ENCODE peak calls at places on chromosome 14, in six cellular contexts. One of them, this sample, is unnamed. For H3K9me3, the result is how much of the 10 kb centered on the place peaks cover.

GRCh38 chr14:37232907-37233481 is 35.3 kb downstream of the MIPOL1 start:
- DNase-seq in CD4-positive, CD25-positive, alpha-beta regulatory T cell: no peak
- DNase-seq in cardiac muscle cell: peak
- DNase-seq in IMR-90: peak
- DNase-seq in fibroblast of lung: peak
- DNase-seq in transverse colon: no peak
- DNase-seq in this sample: no peak

GRCh38 chr14:93303659-93304058 is 29.2 kb downstream of the BTBD7 start:
- DNase-seq in transverse colon: no peak
- DNase-seq in cardiac muscle cell: no peak
- DNase-seq in IMR-90: no peak
- DNase-seq in fibroblast of lung: no peak
- DNase-seq in CD4-positive, CD25-positive, alpha-beta regulatory T cell: no peak
- DNase-seq in this sample: no peak

GRCh38 chr14:50008562-50009355 is 107.6 kb downstream of the VCPKMT start:
- DNase-seq in cardiac muscle cell: no peak
- DNase-seq in transverse colon: no peak
- DNase-seq in IMR-90: peak
- DNase-seq in fibroblast of lung: peak
- DNase-seq in CD4-positive, CD25-positive, alpha-beta regulatory T cell: no peak
- DNase-seq in this sample: no peak

GRCh38 chr14:71454010-71454409 is 478.2 kb upstream of the RGS6 start:
- DNase-seq in IMR-90: no peak
- DNase-seq in cardiac muscle cell: no peak
- DNase-seq in fibroblast of lung: no peak
- DNase-seq in transverse colon: no peak
- DNase-seq in CD4-positive, CD25-positive, alpha-beta regulatory T cell: no peak
- DNase-seq in this sample: no peak

GRCh38 chr14:91380610-91381371 is 36.8 kb downstream of the CCDC88C start:
- DNase-seq in cardiac muscle cell: no peak
- DNase-seq in CD4-positive, CD25-positive, alpha-beta regulatory T cell: no peak
- DNase-seq in fibroblast of lung: peak
- DNase-seq in IMR-90: no peak
- DNase-seq in transverse colon: peak
- DNase-seq in this sample: peak

GRCh38 chr14:92039073-92039719 is 663 bp downstream of the TRIP11 start:
- DNase-seq in cardiac muscle cell: peak
- DNase-seq in CD4-positive, CD25-positive, alpha-beta regulatory T cell: no peak
- DNase-seq in transverse colon: peak
- DNase-seq in IMR-90: peak
- DNase-seq in fibroblast of lung: peak
- DNase-seq in this sample: no peak

GRCh38 chr14:38405851-38406630 is 150.1 kb upstream of the CLEC14A start:
- DNase-seq in IMR-90: peak
- DNase-seq in cardiac muscle cell: peak
- DNase-seq in fibroblast of lung: peak
- DNase-seq in transverse colon: no peak
- DNase-seq in CD4-positive, CD25-positive, alpha-beta regulatory T cell: no peak
- DNase-seq in this sample: no peak

GRCh38 chr14:68856572-68856971 is 63.7 kb upstream of the ZFP36L1 start:
- DNase-seq in cardiac muscle cell: no peak
- DNase-seq in fibroblast of lung: no peak
- DNase-seq in transverse colon: no peak
- DNase-seq in IMR-90: no peak
- DNase-seq in CD4-positive, CD25-positive, alpha-beta regulatory T cell: no peak
- DNase-seq in this sample: no peak

GRCh38 chr14:34081576-34082136 is 130.8 kb upstream of the EGLN3 start:
- DNase-seq in cardiac muscle cell: no peak
- DNase-seq in fibroblast of lung: peak
- DNase-seq in CD4-positive, CD25-positive, alpha-beta regulatory T cell: no peak
- DNase-seq in IMR-90: peak
- DNase-seq in transverse colon: no peak
- DNase-seq in this sample: no peak

GRCh38 chr14:70008457-70008856 is 129.2 kb downstream of the SMOC1 start:
- DNase-seq in cardiac muscle cell: no peak
- DNase-seq in transverse colon: no peak
- DNase-seq in IMR-90: no peak
- DNase-seq in CD4-positive, CD25-positive, alpha-beta regulatory T cell: no peak
- DNase-seq in fibroblast of lung: no peak
- DNase-seq in this sample: no peak

GRCh38 chr14:50173891-50174290 is 57.5 kb downstream of the SOS2 start:
- DNase-seq in cardiac muscle cell: no peak
- DNase-seq in transverse colon: no peak
- DNase-seq in IMR-90: peak
- DNase-seq in CD4-positive, CD25-positive, alpha-beta regulatory T cell: no peak
- DNase-seq in fibroblast of lung: no peak
- DNase-seq in this sample: no peak

GRCh38 chr14:46433381-46433780 is 218.2 kb downstream of the RPL10L start:
- DNase-seq in IMR-90: no peak
- DNase-seq in fibroblast of lung: no peak
- DNase-seq in cardiac muscle cell: no peak
- DNase-seq in CD4-positive, CD25-positive, alpha-beta regulatory T cell: no peak
- DNase-seq in transverse colon: no peak
- DNase-seq in this sample: no peak

GRCh38 chr14:70879448-70879847 is 27.8 kb upstream of the PCNX1 start:
- DNase-seq in fibroblast of lung: peak
- DNase-seq in cardiac muscle cell: no peak
- DNase-seq in CD4-positive, CD25-positive, alpha-beta regulatory T cell: no peak
- DNase-seq in transverse colon: no peak
- DNase-seq in IMR-90: peak
- DNase-seq in this sample: no peak

GRCh38 chr14:77175843-77176242 is 5.8 kb upstream of the TMEM63C start:
- DNase-seq in cardiac muscle cell: no peak
- DNase-seq in fibroblast of lung: no peak
- DNase-seq in CD4-positive, CD25-positive, alpha-beta regulatory T cell: no peak
- DNase-seq in transverse colon: no peak
- DNase-seq in IMR-90: no peak
- DNase-seq in this sample: no peak

GRCh38 chr14:66076166-66076565 is 410.0 kb upstream of the CCDC196 start:
- DNase-seq in IMR-90: no peak
- DNase-seq in fibroblast of lung: no peak
- DNase-seq in cardiac muscle cell: no peak
- DNase-seq in CD4-positive, CD25-positive, alpha-beta regulatory T cell: no peak
- DNase-seq in transverse colon: no peak
- DNase-seq in this sample: no peak

GRCh38 chr14:61561144-61561543 is 134.2 kb upstream of the HIF1A start:
- DNase-seq in cardiac muscle cell: no peak
- DNase-seq in transverse colon: no peak
- DNase-seq in fibroblast of lung: peak
- DNase-seq in IMR-90: peak
- DNase-seq in CD4-positive, CD25-positive, alpha-beta regulatory T cell: no peak
- DNase-seq in this sample: no peak

GRCh38 chr14:58171090-58171489 is 19.1 kb upstream of the ARMH4 start:
- DNase-seq in transverse colon: peak
- DNase-seq in fibroblast of lung: peak
- DNase-seq in CD4-positive, CD25-positive, alpha-beta regulatory T cell: no peak
- DNase-seq in IMR-90: peak
- DNase-seq in cardiac muscle cell: peak
- DNase-seq in this sample: peak

GRCh38 chr14:35395283-35395682 is 9.3 kb downstream of the NFKBIA start:
- DNase-seq in IMR-90: no peak
- DNase-seq in cardiac muscle cell: no peak
- DNase-seq in fibroblast of lung: no peak
- DNase-seq in transverse colon: no peak
- DNase-seq in CD4-positive, CD25-positive, alpha-beta regulatory T cell: no peak
- DNase-seq in this sample: no peak

GRCh38 chr14:44505588-44505987 is 1.5 kb downstream of the FSCB start:
- DNase-seq in cardiac muscle cell: no peak
- DNase-seq in IMR-90: no peak
- DNase-seq in fibroblast of lung: no peak
- DNase-seq in transverse colon: no peak
- DNase-seq in CD4-positive, CD25-positive, alpha-beta regulatory T cell: no peak
- DNase-seq in this sample: no peak

GRCh38 chr14:36519431-36520321 is at the start of gene NKX2-1:
- DNase-seq in fibroblast of lung: no peak
- DNase-seq in cardiac muscle cell: no peak
- DNase-seq in transverse colon: no peak
- DNase-seq in CD4-positive, CD25-positive, alpha-beta regulatory T cell: no peak
- DNase-seq in IMR-90: no peak
- DNase-seq in this sample: peak

GRCh38 chr14:64912256-64912655 is 2.0 kb upstream of the CHURC1 start:
- DNase-seq in IMR-90: no peak
- DNase-seq in cardiac muscle cell: no peak
- DNase-seq in CD4-positive, CD25-positive, alpha-beta regulatory T cell: no peak
- DNase-seq in fibroblast of lung: no peak
- DNase-seq in transverse colon: no peak
- DNase-seq in this sample: no peak

GRCh38 chr14:38210168-38210567 is 2.5 kb downstream of the SSTR1 start:
- DNase-seq in CD4-positive, CD25-positive, alpha-beta regulatory T cell: no peak
- DNase-seq in transverse colon: no peak
- DNase-seq in IMR-90: peak
- DNase-seq in fibroblast of lung: peak
- DNase-seq in cardiac muscle cell: no peak
- DNase-seq in this sample: peak

GRCh38 chr14:78005325-78005724 is 164.8 kb upstream of the NRXN3 start:
- DNase-seq in CD4-positive, CD25-positive, alpha-beta regulatory T cell: no peak
- DNase-seq in cardiac muscle cell: no peak
- DNase-seq in IMR-90: no peak
- DNase-seq in transverse colon: no peak
- DNase-seq in fibroblast of lung: no peak
- DNase-seq in this sample: no peak

GRCh38 chr14:101740981-101741380 is 20.5 kb upstream of the PPP2R5C start:
- DNase-seq in fibroblast of lung: no peak
- DNase-seq in IMR-90: no peak
- DNase-seq in cardiac muscle cell: no peak
- DNase-seq in transverse colon: no peak
- DNase-seq in CD4-positive, CD25-positive, alpha-beta regulatory T cell: no peak
- DNase-seq in this sample: no peak

GRCh38 chr14:90624228-90624627 is 192.0 kb downstream of the TTC7B start:
- DNase-seq in IMR-90: peak
- DNase-seq in cardiac muscle cell: no peak
- DNase-seq in transverse colon: no peak
- DNase-seq in fibroblast of lung: no peak
- DNase-seq in CD4-positive, CD25-positive, alpha-beta regulatory T cell: no peak
- DNase-seq in this sample: no peak

GRCh38 chr14:75254381-75254821 is 24.2 kb upstream of the FOS start:
- DNase-seq in transverse colon: peak
- DNase-seq in IMR-90: no peak
- DNase-seq in CD4-positive, CD25-positive, alpha-beta regulatory T cell: no peak
- DNase-seq in cardiac muscle cell: no peak
- DNase-seq in fibroblast of lung: no peak
- DNase-seq in this sample: peak

GRCh38 chr14:55911794-55912193 is 206.4 kb upstream of the PELI2 start:
- DNase-seq in fibroblast of lung: no peak
- DNase-seq in IMR-90: no peak
- DNase-seq in cardiac muscle cell: no peak
- DNase-seq in CD4-positive, CD25-positive, alpha-beta regulatory T cell: no peak
- DNase-seq in transverse colon: no peak
- DNase-seq in this sample: no peak

GRCh38 chr14:46451800-46452199 is 199.8 kb downstream of the RPL10L start:
- DNase-seq in CD4-positive, CD25-positive, alpha-beta regulatory T cell: no peak
- DNase-seq in cardiac muscle cell: no peak
- DNase-seq in transverse colon: no peak
- DNase-seq in fibroblast of lung: no peak
- DNase-seq in IMR-90: no peak
- DNase-seq in this sample: no peak

GRCh38 chr14:106218189-106218588 is 691.8 kb downstream of the TMEM121 start:
- DNase-seq in CD4-positive, CD25-positive, alpha-beta regulatory T cell: no peak
- DNase-seq in cardiac muscle cell: no peak
- DNase-seq in transverse colon: no peak
- DNase-seq in IMR-90: no peak
- DNase-seq in fibroblast of lung: no peak
- DNase-seq in this sample: no peak
- H3K9me3 ChIP-seq in CD4-positive, CD25-positive, alpha-beta regulatory T cell: under half
- H3K9me3 ChIP-seq in cardiac muscle cell: under half
- H3K9me3 ChIP-seq in transverse colon: under half
- H3K9me3 ChIP-seq in IMR-90: under half
- H3K9me3 ChIP-seq in fibroblast of lung: under half
- H3K9me3 ChIP-seq in this sample: under half

DNA sequence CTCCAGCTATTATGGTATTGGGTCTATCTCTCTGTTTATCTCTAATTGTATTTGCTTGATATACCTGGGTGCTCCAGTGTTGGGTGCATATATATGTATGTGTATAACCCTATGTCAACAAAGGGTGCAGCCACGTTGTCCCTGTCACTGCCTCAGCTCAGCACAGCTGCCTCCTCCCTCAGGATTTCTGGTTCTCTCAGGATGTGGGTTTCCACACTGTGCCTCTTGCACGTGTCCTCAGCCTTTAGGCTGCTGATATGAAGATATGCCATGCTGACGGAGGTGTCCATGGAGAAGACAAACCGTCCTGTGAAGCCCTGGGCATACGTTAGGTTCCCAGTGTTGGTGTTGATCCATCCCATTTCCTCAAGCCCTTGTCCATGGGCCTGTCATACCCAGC is 791.2 kb downstream of the TMEM121 start:
- DNase-seq in transverse colon: no peak
- DNase-seq in IMR-90: no peak
- DNase-seq in fibroblast of lung: no peak
- DNase-seq in CD4-positive, CD25-positive, alpha-beta regulatory T cell: no peak
- DNase-seq in cardiac muscle cell: no peak
- DNase-seq in this sample: no peak
- H3K9me3 ChIP-seq in transverse colon: under half
- H3K9me3 ChIP-seq in IMR-90: under half
- H3K9me3 ChIP-seq in fibroblast of lung: under half
- H3K9me3 ChIP-seq in CD4-positive, CD25-positive, alpha-beta regulatory T cell: under half
- H3K9me3 ChIP-seq in cardiac muscle cell: under half
- H3K9me3 ChIP-seq in this sample: under half

GRCh38 chr14:81727243-81727642 is 193.6 kb upstream of the SEL1L start:
- DNase-seq in transverse colon: no peak
- DNase-seq in IMR-90: no peak
- DNase-seq in cardiac muscle cell: no peak
- DNase-seq in fibroblast of lung: no peak
- DNase-seq in CD4-positive, CD25-positive, alpha-beta regulatory T cell: no peak
- DNase-seq in this sample: no peak
- H3K9me3 ChIP-seq in transverse colon: under half
- H3K9me3 ChIP-seq in IMR-90: under half
- H3K9me3 ChIP-seq in cardiac muscle cell: under half
- H3K9me3 ChIP-seq in fibroblast of lung: under half
- H3K9me3 ChIP-seq in CD4-positive, CD25-positive, alpha-beta regulatory T cell: under half
- H3K9me3 ChIP-seq in this sample: under half

DNA sequence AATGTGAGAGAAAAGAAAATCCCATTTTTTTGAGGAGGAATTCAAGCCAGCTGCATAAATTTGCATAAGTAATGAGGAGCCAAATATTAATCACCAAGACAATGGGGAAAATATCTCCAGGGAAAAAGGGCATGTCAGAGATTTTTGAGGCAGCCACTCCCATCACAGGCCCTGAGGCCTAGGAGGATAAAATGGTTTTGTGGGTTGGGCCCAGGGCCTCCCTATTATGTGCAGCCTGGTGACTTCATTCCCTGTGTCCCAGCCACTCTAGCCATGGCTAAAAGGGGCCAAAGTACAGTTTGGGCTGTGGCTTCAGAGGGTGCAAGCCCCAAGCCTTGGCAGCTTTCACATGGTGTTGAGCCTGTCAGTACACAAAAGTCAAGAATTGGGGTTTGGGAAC is 1051.0 kb upstream of the FOXG1 start:
- DNase-seq in transverse colon: no peak
- DNase-seq in CD4-positive, CD25-positive, alpha-beta regulatory T cell: no peak
- DNase-seq in cardiac muscle cell: no peak
- DNase-seq in fibroblast of lung: no peak
- DNase-seq in IMR-90: no peak
- DNase-seq in this sample: no peak
- H3K9me3 ChIP-seq in transverse colon: under half
- H3K9me3 ChIP-seq in CD4-positive, CD25-positive, alpha-beta regulatory T cell: under half
- H3K9me3 ChIP-seq in cardiac muscle cell: under half
- H3K9me3 ChIP-seq in fibroblast of lung: under half
- H3K9me3 ChIP-seq in IMR-90: under half
- H3K9me3 ChIP-seq in this sample: under half